ENCODE peak calls at places on chromosomes 11 and 22, in four cellular contexts. I, N, Q and V are unnamed samples.
A peak's percentile ranks its signal among the peaks of the same experiment; 100 is the strongest.

GRCh38 chr22:50293441-50294318 is 13.8 kb downstream of the PLXNB2 start:
- DNase-seq in I (peak; percentile 94), N (peak; percentile 90), Q (peak; percentile 88), V (no peak)

GRCh38 chr22:50627452-50627913 is 469 bp downstream of the ARSA start:
- DNase-seq in I (peak; percentile 71), N (peak; percentile 30), Q (peak; percentile 32), V (no peak)

GRCh38 chr11:65435330-65435931 is 12.8 kb downstream of the NEAT1 start:
- DNase-seq in I (no peak), N (peak; percentile 28), Q (no peak), V (no peak)

GRCh38 chr11:77517753-77518152 is 43.9 kb upstream of the PAK1 start:
- DNase-seq in I (no peak), N (no peak), Q (no peak), V (no peak)

GRCh38 chr11:116312560-116313340 is 460.0 kb downstream of the BUD13 start:
- DNase-seq in I (peak; percentile 42), N (no peak), Q (peak; percentile 68), V (no peak)

GRCh38 chr11:47917643-47918369 is 62.6 kb upstream of the PTPRJ start:
- DNase-seq in I (no peak), N (peak; percentile 67), Q (peak; percentile 54), V (peak; percentile 99)

GRCh38 chr11:115720537-115721308 is 216.5 kb upstream of the CADM1 start:
- DNase-seq in I (no peak), N (no peak), Q (no peak), V (no peak)

GRCh38 chr11:129323896-129324522 is 51.6 kb upstream of the BARX2 start:
- DNase-seq in I (no peak), N (peak; percentile 62), Q (peak; percentile 30), V (peak; percentile 4)

GRCh38 chr22:32322986-32323385 is 34.7 kb upstream of the RFPL3 start:
- DNase-seq in I (no peak), N (no peak), Q (no peak), V (no peak)

GRCh38 chr11:312092-312816 is 1.6 kb upstream of the IFITM1 start:
- DNase-seq in I (no peak), N (peak; percentile 47), Q (no peak), V (no peak)

GRCh38 chr11:109342261-109342660 is 79.7 kb upstream of the C11orf87 start:
- DNase-seq in I (no peak), N (no peak), Q (no peak), V (no peak)

GRCh38 chr22:49848690-49849160 is 4.9 kb upstream of the ZBED4 start:
- DNase-seq in I (no peak), N (no peak), Q (no peak), V (no peak)

GRCh38 chr22:21042978-21043855 is 2.5 kb upstream of the LRRC74B start:
- DNase-seq in I (no peak), N (peak; percentile 22), Q (no peak), V (no peak)

GRCh38 chr11:32213223-32213622 is 122.3 kb downstream of the RCN1 start:
- DNase-seq in I (no peak), N (peak; percentile 22), Q (no peak), V (no peak)

GRCh38 chr22:48488149-48488551 is 1339.5 kb downstream of the BRD1 start:
- DNase-seq in I (peak; percentile 40), N (no peak), Q (no peak), V (no peak)

GRCh38 chr11:77602385-77603105 is 12.8 kb downstream of the AQP11 start:
- DNase-seq in I (no peak), N (peak; percentile 87), Q (no peak), V (peak; percentile 48)

GRCh38 chr11:134573857-134574256 is 161.8 kb upstream of the B3GAT1 start:
- DNase-seq in I (no peak), N (no peak), Q (no peak), V (no peak)

GRCh38 chr11:8788616-8789015 is 106.0 kb downstream of the RPL27A start:
- DNase-seq in I (no peak), N (no peak), Q (no peak), V (no peak)

GRCh38 chr11:8787372-8787771 is 104.8 kb downstream of the RPL27A start:
- DNase-seq in I (no peak), N (no peak), Q (no peak), V (no peak)

GRCh38 chr11:8785457-8785856 is 102.9 kb downstream of the RPL27A start:
- DNase-seq in I (no peak), N (no peak), Q (no peak), V (no peak)

GRCh38 chr11:8785998-8786397 is 103.4 kb downstream of the RPL27A start:
- DNase-seq in I (no peak), N (no peak), Q (no peak), V (no peak)

DNA sequence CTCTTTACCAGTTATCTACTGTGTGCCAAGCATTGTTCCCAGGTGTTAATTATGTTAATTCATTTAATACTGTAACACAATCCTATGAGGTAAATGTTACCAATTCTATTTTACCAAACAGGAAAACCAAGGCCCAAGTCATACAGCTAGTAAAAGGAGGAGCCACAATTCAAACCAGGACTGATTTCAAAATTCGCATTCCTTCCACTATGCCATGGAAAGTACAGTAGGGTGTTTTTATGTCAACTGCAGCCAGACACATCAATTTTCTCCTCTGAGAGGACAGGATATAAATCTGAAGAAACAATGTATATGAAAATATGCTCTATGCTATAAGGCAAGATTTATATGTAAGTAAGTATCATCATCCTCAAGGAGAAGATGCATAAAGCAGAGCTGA is 104.3 kb downstream of the RPL27A start:
- DNase-seq in I (no peak), N (peak; percentile 40), Q (no peak), V (no peak)
- TF ChIP-seq CTCF in I (no peak), N (peak; percentile 14), Q (no peak), V (peak; percentile 11)

GRCh38 chr11:107457558-107458271 is at the start of gene CWF19L2:
- DNase-seq in I (peak; percentile 98), N (peak; percentile 96), Q (peak; percentile 74), V (peak; percentile 86)
- TF ChIP-seq CTCF in I (peak; percentile 13), N (no peak), Q (no peak), V (no peak)

DNA sequence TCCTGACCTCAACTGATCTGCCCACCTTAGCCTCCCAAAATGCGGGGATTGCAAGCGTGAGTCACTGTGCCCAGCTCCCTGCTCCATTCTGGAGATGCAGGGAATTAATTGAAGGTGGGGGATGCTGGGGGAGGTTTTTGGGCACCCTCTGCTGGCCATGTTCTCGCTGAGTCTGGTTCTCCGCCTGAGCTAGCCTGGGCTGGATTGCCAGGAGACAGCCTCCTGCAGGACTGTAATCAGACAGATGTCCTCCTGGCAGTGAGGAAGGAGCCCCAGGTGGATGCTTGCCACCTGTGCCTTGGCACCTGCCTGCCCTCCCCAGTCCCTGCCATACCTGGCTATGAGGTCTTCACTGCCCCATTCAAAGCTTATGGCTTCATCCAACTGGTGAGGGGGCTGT is 5.4 kb downstream of the MTFP1 start:
- DNase-seq in I (no peak), N (no peak), Q (no peak), V (no peak)
- TF ChIP-seq CTCF in I (peak; percentile 12), N (no peak), Q (no peak), V (no peak)

GRCh38 chr11:31045335-31045734 is 324.2 kb downstream of the DCDC1 start:
- DNase-seq in I (peak; percentile 37), N (no peak), Q (no peak), V (no peak)
- TF ChIP-seq CTCF in I (peak; percentile 73), N (no peak), Q (no peak), V (no peak)

GRCh38 chr11:43515090-43515489 is 156.4 kb downstream of the TTC17 start:
- DNase-seq in I (peak; percentile 44), N (no peak), Q (no peak), V (no peak)
- TF ChIP-seq CTCF in I (peak; percentile 41), N (no peak), Q (no peak), V (no peak)

DNA sequence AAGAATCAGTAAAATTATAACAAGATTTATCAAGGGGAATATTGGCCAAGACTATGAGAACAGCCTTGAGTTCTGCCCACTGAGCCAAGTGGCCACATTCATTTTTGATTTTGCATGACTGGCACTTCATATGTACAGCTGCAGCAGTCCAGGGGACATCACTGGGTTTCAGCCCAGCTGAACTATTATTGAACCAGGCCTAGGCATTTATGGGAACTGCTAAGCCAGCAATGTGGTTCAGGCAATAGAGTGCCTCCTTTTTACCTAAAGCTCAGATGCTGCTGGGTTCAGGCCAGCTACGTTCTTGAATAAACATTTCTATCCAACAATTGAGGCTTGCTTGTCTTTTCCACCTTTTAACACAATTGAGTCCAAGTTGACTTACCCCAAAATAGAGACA is 196.9 kb downstream of the MSANTD4 start:
- DNase-seq in I (no peak), N (no peak), Q (no peak), V (no peak)
- TF ChIP-seq CTCF in I (no peak), N (no peak), Q (no peak), V (no peak)

GRCh38 chr11:80638296-80638695 is 1197.5 kb upstream of the TENM4 start:
- DNase-seq in I (no peak), N (no peak), Q (no peak), V (no peak)
- TF ChIP-seq CTCF in I (no peak), N (no peak), Q (no peak), V (no peak)

GRCh38 chr11:57336111-57336666 is 497 bp upstream of the SSRP1 start:
- DNase-seq in I (no peak), N (no peak), Q (no peak), V (no peak)
- TF ChIP-seq CTCF in I (no peak), N (no peak), Q (no peak), V (no peak)

GRCh38 chr22:22772396-22772795 is 115.2 kb upstream of the IGLL5 start:
- DNase-seq in I (no peak), N (no peak), Q (no peak), V (no peak)
- TF ChIP-seq CTCF in I (no peak), N (no peak), Q (no peak), V (no peak)

GRCh38 chr11:131889760-131890620 is 519.6 kb downstream of the NTM start:
- DNase-seq in I (peak; percentile 46), N (no peak), Q (no peak), V (no peak)
- TF ChIP-seq CTCF in I (peak; percentile 14), N (no peak), Q (no peak), V (no peak)